ENCODE peak calls at places on chromosomes 16 and 17, in five cellular contexts. P is testis; Q is cardiac fibroblast; C is omental fat pad; R is stimulated activated CD4-positive, alpha-beta T cell treated with anti-CD3 and anti-CD28 coated beads, Interleukin-1b, Interleukin-23, amount 100 ng/mL, for 24 hours. E is an unnamed sample.

GRCh38 chr17:2412561-2413021 is 11.7 kb upstream of the MNT start:
- DNase-seq in P (peak), Q (peak), C (no peak), R (no peak), E (no peak)

GRCh38 chr16:3536851-3537250 is 36.0 kb downstream of the CLUAP1 start:
- DNase-seq in P (no peak), Q (no peak), C (no peak), R (no peak), E (no peak)

GRCh38 chr17:41340934-41341861 is 9.4 kb downstream of the KRT33A start:
- DNase-seq in P (no peak), Q (no peak), C (no peak), R (peak), E (no peak)

GRCh38 chr17:42291136-42291535 is 2.8 kb downstream of the STAT5A start:
- DNase-seq in P (no peak), Q (no peak), C (no peak), R (no peak), E (no peak)

GRCh38 chr17:1873418-1873817 is 43.6 kb downstream of the RPA1 start:
- DNase-seq in P (no peak), Q (no peak), C (no peak), R (no peak), E (no peak)

GRCh38 chr17:27352481-27353460 is 58.9 kb downstream of the WSB1 start:
- DNase-seq in P (no peak), Q (peak), C (no peak), R (no peak), E (no peak)

GRCh38 chr16:78608305-78608776 is 508.9 kb downstream of the WWOX start:
- DNase-seq in P (peak), Q (no peak), C (no peak), R (no peak), E (no peak)

GRCh38 chr16:877242-878065 is 76.9 kb upstream of the GNG13 start:
- DNase-seq in P (no peak), Q (no peak), C (no peak), R (no peak), E (no peak)

GRCh38 chr16:22623351-22623781 is 112.7 kb downstream of the NPIPB5 start:
- DNase-seq in P (no peak), Q (peak), C (no peak), R (no peak), E (no peak)

GRCh38 chr16:86010680-86011141 is 111.7 kb downstream of the IRF8 start:
- DNase-seq in P (no peak), Q (no peak), C (no peak), R (no peak), E (no peak)

GRCh38 chr16:31409433-31409832 is 16.3 kb downstream of the ITGAD start:
- DNase-seq in P (no peak), Q (peak), C (no peak), R (no peak), E (no peak)

GRCh38 chr17:37671813-37672544 is 28.7 kb upstream of the DDX52 start:
- DNase-seq in P (no peak), Q (peak), C (no peak), R (no peak), E (no peak)

GRCh38 chr16:75064403-75065148 is 52.0 kb downstream of the LDHD start:
- DNase-seq in P (peak), Q (no peak), C (no peak), R (no peak), E (no peak)

GRCh38 chr17:41013181-41013580 is 4.3 kb upstream of the KRTAP3-1 start:
- DNase-seq in P (no peak), Q (peak), C (no peak), R (no peak), E (no peak)

GRCh38 chr16:57447142-57447962 is at the start of the genes CIAPIN1 and COQ9:
- DNase-seq in P (peak), Q (peak), C (peak), R (peak), E (peak)

GRCh38 chr16:29645699-29646187 is 17.3 kb upstream of the SPN start:
- DNase-seq in P (no peak), Q (peak), C (no peak), R (no peak), E (no peak)

GRCh38 chr16:57696240-57696639 is 1.6 kb downstream of the DRC7 start:
- DNase-seq in P (no peak), Q (no peak), C (no peak), R (no peak), E (no peak)

GRCh38 chr16:88478115-88478514 is 25.0 kb downstream of the ZFPM1 start:
- DNase-seq in P (no peak), Q (no peak), C (no peak), R (peak), E (no peak)

GRCh38 chr17:63973930-63974593 is 1.3 kb upstream of the SCN4A start:
- DNase-seq in P (no peak), Q (no peak), C (no peak), R (no peak), E (no peak)

GRCh38 chr17:4318596-4318995 is 47.9 kb downstream of the UBE2G1 start:
- DNase-seq in P (no peak), Q (peak), C (no peak), R (no peak), E (no peak)

GRCh38 chr17:36943250-36944220 is 5.2 kb upstream of the AATF start:
- DNase-seq in P (no peak), Q (no peak), C (no peak), R (no peak), E (no peak)

GRCh38 chr16:71467810-71468209 is 5.8 kb upstream of the ZNF23 start:
- DNase-seq in P (peak), Q (peak), C (no peak), R (peak), E (no peak)

GRCh38 chr17:20961551-20961950 is 81.3 kb downstream of the USP22 start:
- DNase-seq in P (no peak), Q (peak), C (no peak), R (no peak), E (no peak)